ENCODE peak calls at places on chromosomes 12 and 14, in six cellular contexts. K is Kasumi-1; E is effector memory CD8-positive, alpha-beta T cell; S is Calu3; Y is sigmoid colon; L is pancreas. D is an unnamed sample.

GRCh38 chr12:105445261-105446015 is 114.9 kb downstream of the C12orf75 start:
- DNase-seq in K (no peak), E (no peak), S (peak), Y (no peak), L (no peak), D (peak)

GRCh38 chr12:127381043-127381668 is 885.8 kb upstream of the TMEM132C start:
- DNase-seq in K (no peak), E (peak), S (peak), Y (no peak), L (no peak), D (peak)

GRCh38 chr12:70719672-70720420 is 82.6 kb upstream of the PTPRB start:
- DNase-seq in K (peak), E (no peak), S (peak), Y (peak), L (no peak), D (peak)

GRCh38 chr12:4562034-4562657 is at the start of gene DYRK4:
- DNase-seq in K (no peak), E (no peak), S (peak), Y (peak), L (peak), D (peak)

GRCh38 chr12:46401703-46402102 is 29.1 kb upstream of the SLC38A2 start:
- DNase-seq in K (no peak), E (no peak), S (no peak), Y (no peak), L (no peak), D (peak)

GRCh38 chr14:33184587-33184986 is 245.9 kb downstream of the NPAS3 start:
- DNase-seq in K (no peak), E (no peak), S (no peak), Y (no peak), L (no peak), D (peak)

GRCh38 chr12:67772276-67773169 is 124.0 kb downstream of the DYRK2 start:
- DNase-seq in K (no peak), E (no peak), S (no peak), Y (peak), L (no peak), D (peak)

GRCh38 chr12:96271469-96272199 is 77.5 kb downstream of the ELK3 start:
- DNase-seq in K (no peak), E (no peak), S (no peak), Y (no peak), L (no peak), D (no peak)

GRCh38 chr14:58146399-58146798 is 5.6 kb downstream of the ARMH4 start:
- DNase-seq in K (no peak), E (no peak), S (no peak), Y (no peak), L (no peak), D (no peak)

GRCh38 chr14:50559990-50560928 is at the start of gene ATL1:
- DNase-seq in K (peak), E (peak), S (peak), Y (peak), L (peak), D (peak)

GRCh38 chr14:68145539-68145938 is 326.0 kb downstream of the RAD51B start:
- DNase-seq in K (peak), E (no peak), S (no peak), Y (no peak), L (no peak), D (peak)

GRCh38 chr14:24996930-24997329 is 53.0 kb downstream of the STXBP6 start:
- DNase-seq in K (peak), E (no peak), S (no peak), Y (no peak), L (no peak), D (no peak)

GRCh38 chr12:105109465-105110212 is 2.1 kb downstream of the WASHC4 start:
- DNase-seq in K (no peak), E (no peak), S (peak), Y (no peak), L (no peak), D (peak)

GRCh38 chr12:93819048-93819491 is 141.9 kb downstream of the CRADD start:
- DNase-seq in K (no peak), E (no peak), S (no peak), Y (peak), L (no peak), D (peak)

GRCh38 chr12:111150894-111151293 is 218.0 kb downstream of the PHETA1 start:
- DNase-seq in K (peak), E (no peak), S (no peak), Y (no peak), L (no peak), D (no peak)

GRCh38 chr14:24074625-24075484 is 3.5 kb downstream of the CPNE6 start:
- DNase-seq in K (no peak), E (no peak), S (no peak), Y (no peak), L (no peak), D (no peak)

GRCh38 chr14:93832665-93833064 is 44.4 kb upstream of the PRIMA1 start:
- DNase-seq in K (no peak), E (no peak), S (no peak), Y (peak), L (peak), D (no peak)

GRCh38 chr14:104874571-104875411 is 9.7 kb downstream of the CEP170B start:
- DNase-seq in K (no peak), E (no peak), S (no peak), Y (no peak), L (no peak), D (no peak)

GRCh38 chr14:56199976-56200577 is 81.9 kb downstream of the PELI2 start:
- DNase-seq in K (no peak), E (no peak), S (no peak), Y (no peak), L (no peak), D (peak)

GRCh38 chr12:90199008-90199407 is 490.4 kb upstream of the ATP2B1 start:
- DNase-seq in K (peak), E (no peak), S (no peak), Y (no peak), L (no peak), D (no peak)

GRCh38 chr12:43407816-43408645 is 144.0 kb downstream of the ADAMTS20 start:
- DNase-seq in K (no peak), E (no peak), S (no peak), Y (no peak), L (no peak), D (peak)

GRCh38 chr12:130859128-130859527 is 12.7 kb upstream of the RAN start:
- DNase-seq in K (no peak), E (no peak), S (no peak), Y (peak), L (no peak), D (no peak)

GRCh38 chr12:51593539-51593938 is 2.5 kb downstream of the SCN8A start:
- DNase-seq in K (peak), E (peak), S (peak), Y (no peak), L (peak), D (peak)

GRCh38 chr12:54565658-54566552 is 16.5 kb downstream of the PDE1B start:
- DNase-seq in K (no peak), E (no peak), S (no peak), Y (no peak), L (no peak), D (no peak)

D was measured in EH.